ENCODE peak calls at places on chromosomes 3 and 15, in six cellular contexts. S is A549, Q is GM12878, N is HepG2, C is endothelial cell of umbilical vein, X is K562. V is an unnamed sample.

GRCh38 chr15:27564656-27565055 is 534.5 kb downstream of the OCA2 start:
- DNase-seq in S (no peak), Q (no peak), N (no peak), C (no peak), X (no peak), V (no peak)

GRCh38 chr15:94674251-94674650 is 442.9 kb downstream of the MCTP2 start:
- DNase-seq in S (no peak), Q (no peak), N (no peak), C (peak; percentile 37), X (no peak), V (no peak)

GRCh38 chr3:147773236-147773635 is 364.1 kb downstream of the ZIC1 start:
- DNase-seq in S (no peak), Q (no peak), N (no peak), C (no peak), X (no peak), V (no peak)

GRCh38 chr15:90143176-90143655 is 40.9 kb upstream of the IDH2 start:
- DNase-seq in S (peak; percentile 88), Q (no peak), N (no peak), C (peak; percentile 60), X (peak; percentile 97), V (peak; percentile 94)

GRCh38 chr15:43006991-43007390 is 86.4 kb upstream of the TTBK2 start:
- DNase-seq in S (no peak), Q (no peak), N (no peak), C (no peak), X (no peak), V (no peak)

GRCh38 chr3:65347166-65347565 is 659.4 kb upstream of the ADAMTS9 start:
- DNase-seq in S (no peak), Q (no peak), N (no peak), C (peak; percentile 18), X (no peak), V (no peak)

GRCh38 chr3:194985031-194985578 is 285.9 kb downstream of the XXYLT1 start:
- DNase-seq in S (no peak), Q (no peak), N (peak; percentile 46), C (no peak), X (peak; percentile 17), V (peak; percentile 94)

GRCh38 chr3:102106421-102107097 is 257.2 kb downstream of the NFKBIZ start:
- DNase-seq in S (no peak), Q (no peak), N (no peak), C (peak; percentile 72), X (no peak), V (no peak)

GRCh38 chr3:144119611-144120010 is 148.0 kb downstream of the DIPK2A start:
- DNase-seq in S (no peak), Q (no peak), N (no peak), C (no peak), X (no peak), V (no peak)

GRCh38 chr3:40020689-40021088 is 211.3 kb downstream of the MYRIP start:
- DNase-seq in S (no peak), Q (no peak), N (no peak), C (no peak), X (no peak), V (no peak)

GRCh38 chr15:51908312-51908711 is 63.3 kb downstream of the LEO1 start:
- DNase-seq in S (peak; percentile 36), Q (no peak), N (no peak), C (peak; percentile 44), X (no peak), V (no peak)
- TF ChIP-seq MYC in S (no peak), Q (no peak), N (no peak), C (no peak), X (no peak), V (no peak)

DNA sequence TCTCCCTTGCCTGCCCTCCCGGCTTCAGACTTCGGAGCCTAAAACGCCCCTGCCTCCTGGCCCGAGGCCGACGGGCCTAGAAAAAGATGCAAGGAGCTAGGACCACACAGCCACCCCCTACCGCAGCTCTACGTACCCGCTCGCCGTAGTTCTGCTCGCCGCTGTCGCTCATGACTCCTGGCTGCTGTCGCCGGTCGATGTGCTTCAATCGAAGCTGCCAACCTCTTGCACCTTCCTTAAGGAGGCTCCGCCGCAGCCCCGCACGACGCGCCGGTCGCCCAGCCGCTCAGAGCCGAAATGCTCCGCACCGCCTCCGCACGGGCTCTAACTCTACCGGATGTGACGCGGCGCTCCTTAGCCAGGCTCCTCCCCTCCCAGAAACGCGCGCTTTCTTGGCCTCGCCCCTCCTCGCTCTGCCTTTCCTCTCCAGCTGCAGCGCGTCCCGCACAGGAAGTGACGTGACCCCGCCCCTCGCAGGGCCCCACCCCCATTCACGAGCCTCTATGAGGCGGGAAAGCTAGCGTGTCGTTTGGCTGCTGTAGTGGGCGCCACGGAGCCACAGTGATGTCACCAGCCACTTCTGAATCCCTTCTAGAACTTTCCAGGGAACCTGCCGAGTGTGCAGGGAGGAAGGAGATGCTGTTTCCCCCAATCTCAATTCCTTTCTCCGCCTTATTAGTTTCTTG is at the start of gene TRA2B:
- DNase-seq in S (peak; percentile 97), Q (peak; percentile 90), N (peak; percentile 93), C (peak; percentile 99), X (peak; percentile 96), V (peak; percentile 98)
- TF ChIP-seq CTCF in S (no peak), Q (peak; percentile 31), N (peak; percentile 72), C (no peak), X (peak; percentile 44), V (peak; percentile 12)

DNA sequence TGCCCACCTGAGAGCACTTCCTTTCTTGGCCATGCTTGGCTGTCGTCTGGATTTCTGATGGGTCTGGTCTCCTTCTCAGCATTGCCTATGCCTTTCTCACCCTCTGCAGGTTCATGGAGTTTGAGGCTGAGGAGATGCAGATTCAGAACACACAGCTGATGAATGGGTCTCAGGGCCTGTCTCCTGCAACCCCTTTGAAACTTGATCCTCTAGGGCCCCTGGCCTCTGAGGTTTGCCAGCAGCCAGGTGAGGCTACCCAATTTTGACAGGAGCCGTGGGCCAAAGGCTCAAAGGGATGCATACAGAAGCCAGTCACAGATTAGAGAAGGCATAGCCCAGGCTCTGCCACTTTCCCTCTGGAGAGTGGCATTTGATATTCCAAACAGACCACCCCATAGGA is 10.5 kb downstream of the NUTM1 start:
- DNase-seq in S (no peak), Q (no peak), N (no peak), C (no peak), X (no peak), V (no peak)
- TF ChIP-seq MYC in S (no peak), Q (no peak), N (no peak), C (no peak), X (no peak), V (no peak)

GRCh38 chr3:18442743-18443669 is 17.9 kb upstream of the SATB1 start:
- DNase-seq in S (no peak), Q (no peak), N (no peak), C (no peak), X (no peak), V (no peak)

GRCh38 chr3:18445421-18446066 is 20.4 kb upstream of the SATB1 start:
- DNase-seq in S (no peak), Q (no peak), N (no peak), C (no peak), X (no peak), V (peak; percentile 51)

GRCh38 chr3:18443670-18444596 is 18.8 kb upstream of the SATB1 start:
- DNase-seq in S (no peak), Q (no peak), N (no peak), C (no peak), X (no peak), V (peak; percentile 50)

GRCh38 chr3:18446067-18446793 is 21.1 kb upstream of the SATB1 start:
- DNase-seq in S (no peak), Q (no peak), N (no peak), C (no peak), X (no peak), V (peak; percentile 11)

DNA sequence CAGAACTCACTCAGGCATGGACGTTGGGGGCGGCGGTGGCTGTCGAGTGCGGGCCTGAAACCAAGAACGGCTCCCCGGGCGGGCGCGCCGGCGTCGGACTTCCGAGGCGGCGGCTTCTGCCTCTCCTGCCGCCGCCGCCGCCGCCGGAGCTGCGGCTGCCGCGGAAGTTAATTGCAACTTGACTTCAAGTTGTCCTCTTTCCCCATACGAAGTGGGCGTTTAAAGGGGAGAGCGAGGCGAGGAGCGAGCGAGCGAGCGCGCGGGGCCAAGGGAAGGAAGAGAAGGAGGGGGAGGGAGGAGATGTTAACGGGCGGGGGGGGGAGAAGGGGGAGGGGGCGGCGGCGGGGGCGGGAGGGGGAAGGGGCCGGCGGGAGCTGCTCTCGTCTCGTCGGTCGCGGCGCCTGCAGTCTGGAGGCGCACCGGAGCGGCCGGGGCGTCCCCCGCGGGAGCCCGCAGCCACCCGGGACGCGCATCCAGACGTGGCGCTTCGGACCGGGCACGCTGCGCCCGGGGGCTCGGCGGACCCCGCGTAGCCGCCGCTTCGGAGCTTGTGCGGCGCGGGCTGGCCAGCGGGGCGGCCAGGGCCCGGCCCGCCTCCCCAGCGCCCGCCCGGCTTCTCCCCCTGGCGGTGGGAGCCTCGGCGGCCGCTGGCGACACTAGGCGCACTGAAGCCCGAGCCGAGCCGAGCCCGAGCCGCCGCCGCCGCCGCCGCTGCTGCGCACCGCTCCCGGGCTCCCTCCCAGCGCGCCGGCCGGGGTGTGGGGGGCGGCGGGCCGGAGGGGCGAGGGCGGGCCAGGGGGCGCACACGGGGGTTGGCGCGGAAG is 19.7 kb upstream of the SATB1 start:
- DNase-seq in S (peak; percentile 35), Q (no peak), N (peak; percentile 3), C (peak; percentile 35), X (peak; percentile 31), V (peak; percentile 82)
- TF ChIP-seq CTCF in S (peak; percentile 56), Q (peak; percentile 18), N (peak; percentile 44), C (peak; percentile 28), X (peak; percentile 19), V (peak; percentile 6)

GRCh38 chr3:12768579-12769527 is 9.8 kb upstream of the TMEM40 start:
- DNase-seq in S (no peak), Q (no peak), N (no peak), C (no peak), X (peak; percentile 84), V (no peak)
- TF ChIP-seq MYC in S (no peak), Q (no peak), N (no peak), C (no peak), X (no peak), V (no peak)

DNA sequence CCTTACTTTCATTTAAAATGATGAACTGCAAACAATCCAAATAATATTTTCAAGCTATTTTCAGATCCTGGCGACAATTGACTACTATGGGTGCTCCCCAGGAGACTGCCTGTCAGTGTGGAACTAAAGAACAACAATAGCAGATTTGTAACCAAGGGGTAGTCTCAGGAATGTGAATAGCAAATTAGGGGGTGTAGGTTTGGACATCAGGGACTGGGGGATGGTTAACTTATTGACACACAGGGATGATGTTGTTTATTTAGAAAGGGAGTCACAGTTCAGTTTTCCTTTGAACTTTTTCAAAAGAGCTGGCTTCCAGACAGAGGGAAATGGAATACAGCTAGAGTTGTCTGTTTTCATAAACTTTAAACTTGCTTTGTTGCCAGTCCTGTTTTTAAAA is 229.8 kb downstream of the LRTM1 start:
- DNase-seq in S (no peak), Q (no peak), N (peak; percentile 19), C (no peak), X (no peak), V (no peak)
- TF ChIP-seq CTCF in S (no peak), Q (no peak), N (no peak), C (no peak), X (no peak), V (no peak)

GRCh38 chr3:71987828-71988227 is 202.9 kb upstream of the PROK2 start:
- DNase-seq in S (no peak), Q (no peak), N (no peak), C (peak; percentile 65), X (no peak), V (peak; percentile 83)
- TF ChIP-seq MYC in S (no peak), Q (no peak), N (no peak), C (no peak), X (no peak), V (peak; percentile 17)

V was measured in NB4.